ENCODE peak calls at places on chromosomes 13 and 19, in nine cellular contexts. D is HFFc6; V is AG04450; U is adrenal gland; G is anterior cingulate cortex; Z is activated T-helper 1 cell treated with Interleukin-2 at 50 U/mL for 16 hours; K is hippocampal formation; Q is effector CD4-positive, alpha-beta T cell; R is Karpas-422. Y is an unnamed sample.

GRCh38 chr13:101795025-101795424 is 342.6 kb downstream of the ITGBL1 start:
- DNase-seq in D (no peak), V (no peak), U (no peak), G (no peak), Z (no peak), K (no peak), Q (no peak), R (no peak), Y (no peak)

GRCh38 chr13:87128006-87128405 is 543.2 kb upstream of the SLITRK5 start:
- DNase-seq in D (no peak), V (no peak), U (no peak), G (no peak), Z (no peak), K (peak; percentile 46), Q (no peak), R (no peak), Y (peak; percentile 75)

GRCh38 chr13:20340759-20341161 is 108.6 kb upstream of the GJB6 start:
- DNase-seq in D (no peak), V (no peak), U (no peak), G (no peak), Z (no peak), K (no peak), Q (no peak), R (no peak), Y (no peak)

GRCh38 chr13:94550030-94550738 is 45.8 kb downstream of the TGDS start:
- DNase-seq in D (peak; percentile 17), V (peak; percentile 7), U (peak; percentile 53), G (peak; percentile 31), Z (no peak), K (peak; percentile 64), Q (no peak), R (no peak), Y (peak; percentile 72)

GRCh38 chr19:44848805-44849457 is 2.8 kb downstream of the NECTIN2 start:
- DNase-seq in D (no peak), V (no peak), U (peak; percentile 65), G (no peak), Z (no peak), K (no peak), Q (no peak), R (no peak), Y (no peak)

GRCh38 chr13:98664047-98664446 is 87.1 kb upstream of the STK24 start:
- DNase-seq in D (no peak), V (no peak), U (no peak), G (no peak), Z (no peak), K (no peak), Q (no peak), R (no peak), Y (no peak)

GRCh38 chr13:99758465-99759162 is 213.0 kb downstream of the ZIC5 start:
- DNase-seq in D (no peak), V (no peak), U (no peak), G (no peak), Z (no peak), K (no peak), Q (no peak), R (peak; percentile 89), Y (peak; percentile 59)

GRCh38 chr13:97198753-97199152 is 23.4 kb upstream of the MBNL2 start:
- DNase-seq in D (no peak), V (no peak), U (no peak), G (no peak), Z (no peak), K (no peak), Q (no peak), R (no peak), Y (no peak)

GRCh38 chr13:93496985-93497673 is 270.5 kb downstream of the GPC6 start:
- DNase-seq in D (no peak), V (no peak), U (no peak), G (no peak), Z (no peak), K (no peak), Q (no peak), R (no peak), Y (peak; percentile 74)

GRCh38 chr13:109293166-109293565 is 493.2 kb downstream of the IRS2 start:
- DNase-seq in D (no peak), V (no peak), U (no peak), G (no peak), Z (no peak), K (no peak), Q (no peak), R (no peak), Y (no peak)

GRCh38 chr19:10087296-10088061 is 1.4 kb downstream of the SHFL start:
- DNase-seq in D (no peak), V (no peak), U (no peak), G (no peak), Z (no peak), K (no peak), Q (no peak), R (no peak), Y (no peak)

Y was measured in NCI-H748 treated with DMSO at 0.1 percent for 48 hours.